ENCODE peak calls at places on chromosomes 7 and 10, in four cellular contexts. E is activated T-helper 1 cell treated with anti-CD3 and anti-CD28 coated beads, Interleukin-12 subunit alpha, Interleukin-12 subunit beta, Interleukin-2, Interleukin-4 antibody, amounts not matched to agents 30 ng/mL and 10 ng/mL and 1 ng/mL, durations not matched to agents 14 hours and 24 hours and 36 hours; W is DMS79; N is HCT116. Z is an unnamed sample.

GRCh38 chr7:12674861-12675260 is 12.6 kb upstream of the ARL4A start:
- DNase-seq in N (no peak), E (peak; percentile 43), W (no peak), Z (peak; percentile 23)

GRCh38 chr10:133313192-133313591 is 4.5 kb downstream of the ZNF511 start:
- DNase-seq in E (no peak), N (no peak), W (no peak), Z (no peak)

GRCh38 chr7:139588632-139589031 is 65.1 kb downstream of the CLEC2L start:
- DNase-seq in W (no peak), E (no peak), N (no peak), Z (no peak)

GRCh38 chr7:140540142-140540777 is 61.0 kb upstream of the MKRN1 start:
- DNase-seq in W (no peak), N (no peak), E (no peak), Z (no peak)

GRCh38 chr10:50805981-50806622 is 66.4 kb downstream of the ASAH2B start:
- DNase-seq in W (no peak), E (no peak), N (no peak), Z (no peak)

GRCh38 chr7:90830302-90830701 is 234.2 kb downstream of the CDK14 start:
- DNase-seq in W (no peak), E (no peak), N (no peak), Z (no peak)

GRCh38 chr7:26293569-26294308 is 2.1 kb downstream of the SNX10 start:
- DNase-seq in N (no peak), W (no peak), E (peak; percentile 76), Z (peak; percentile 82)

GRCh38 chr10:15744217-15744865 is 24.6 kb upstream of the ITGA8 start:
- DNase-seq in W (no peak), N (peak; percentile 66), E (peak; percentile 11), Z (peak; percentile 16)

GRCh38 chr7:130907439-130907838 is 173.4 kb upstream of the KLF14 start:
- DNase-seq in N (no peak), W (no peak), E (no peak), Z (no peak)

GRCh38 chr7:70189776-70190175 is 591.5 kb downstream of the AUTS2 start:
- DNase-seq in E (no peak), N (no peak), W (peak; percentile 72), Z (no peak)

GRCh38 chr10:48722153-48722861 is 37.6 kb downstream of the WDFY4 start:
- DNase-seq in E (no peak), N (no peak), W (no peak), Z (no peak)

Z was measured in T-helper 2 cell treated with Interferon-gamma antibody and Interleukin-4, amounts not matched to agents 5 μg/mL and 100 μg/mL, for 36 hours.